ENCODE peak calls at places on chromosome 5, in four cellular contexts. G is HepG2, O is SK-N-SH, P is K562. X is an unnamed sample.
A peak's percentile ranks its signal among the peaks of the same experiment; 100 is the strongest.

GRCh38 chr5:137395011-137395755 is 103.9 kb downstream of the SPOCK1 start:
- DNase-seq in G (no peak), O (peak; percentile 43), P (no peak), X (no peak)

GRCh38 chr5:154503698-154504039 is 25.6 kb upstream of the HAND1 start:
- DNase-seq in G (no peak), O (no peak), P (no peak), X (no peak)

GRCh38 chr5:173326501-173326960 is 1.7 kb downstream of the STC2 start:
- DNase-seq in O (no peak), P (peak; percentile 22), G (no peak), X (no peak)

GRCh38 chr5:10329808-10330481 is 22.2 kb upstream of the CMBL start:
- DNase-seq in O (peak; percentile 42), P (no peak), G (no peak), X (no peak)

GRCh38 chr5:173448856-173449255 is 120.6 kb upstream of the STC2 start:
- DNase-seq in G (no peak), O (no peak), P (no peak), X (no peak)

GRCh38 chr5:15850939-15851341 is 328.7 kb downstream of the MARCHF11 start:
- DNase-seq in P (no peak), G (no peak), O (no peak), X (no peak)

GRCh38 chr5:138503487-138504270 is 38.4 kb downstream of the EGR1 start:
- DNase-seq in O (peak; percentile 70), P (peak; percentile 75), G (peak; percentile 56), X (peak; percentile 34)

GRCh38 chr5:177426566-177427210 is at the start of gene GRK6:
- DNase-seq in P (peak; percentile 95), O (peak; percentile 70), G (no peak), X (no peak)

GRCh38 chr5:97528941-97529340 is 345.9 kb upstream of the RIOK2 start:
- DNase-seq in P (no peak), G (no peak), O (no peak), X (no peak)
- H2AFZ ChIP-seq in P (no peak overlapping the region), G (no peak overlapping the region), O (peak overlapping the region; percentile 16), X (no peak overlapping the region)

GRCh38 chr5:127878174-127878750 is 175.1 kb downstream of the CCDC192 start:
- DNase-seq in P (peak; percentile 10), O (peak; percentile 12), G (peak; percentile 36), X (peak; percentile 62)

GRCh38 chr5:127876384-127876783 is 173.2 kb downstream of the CCDC192 start:
- DNase-seq in O (no peak), G (no peak), P (no peak), X (peak; percentile 61)

GRCh38 chr5:127871448-127872153 is 168.4 kb downstream of the CCDC192 start:
- DNase-seq in P (no peak), O (no peak), G (no peak), X (no peak)

GRCh38 chr5:127872494-127872893 is 169.3 kb downstream of the CCDC192 start:
- DNase-seq in O (no peak), G (no peak), P (no peak), X (no peak)

GRCh38 chr5:127875235-127876021 is 172.2 kb downstream of the CCDC192 start:
- DNase-seq in O (peak; percentile 51), G (peak; percentile 75), P (peak; percentile 16), X (peak; percentile 65)
- H3K4me3 ChIP-seq in O (no peak overlapping the region), G (no peak overlapping the region), P (no peak overlapping the region), X (no peak overlapping the region)

DNA sequence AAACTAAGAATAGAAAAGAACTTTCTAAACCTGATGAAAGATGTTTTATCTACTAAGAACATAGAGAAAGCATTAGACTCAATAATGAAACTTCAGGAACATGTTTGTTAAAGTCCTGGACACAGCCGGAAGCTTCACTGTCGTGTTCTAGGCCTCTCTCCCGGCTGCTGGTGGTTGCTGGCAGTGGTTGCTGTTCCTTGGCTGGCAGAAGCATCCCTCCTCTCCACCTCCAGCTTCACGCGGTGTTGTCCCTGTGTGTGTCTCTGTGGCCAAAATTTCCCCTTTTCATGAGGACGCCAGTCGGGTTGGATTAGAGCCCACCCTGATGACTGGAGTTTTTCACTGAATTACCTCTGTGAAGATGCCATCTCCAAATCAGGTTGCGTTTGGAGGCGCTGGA is 6.5 kb upstream of the MED10 start:
- DNase-seq in G (no peak), P (no peak), O (no peak), X (no peak)
- TF ChIP-seq ELF1 in G (no peak), P (no peak), O (no peak), X (no peak)

GRCh38 chr5:133841831-133842750 is 126.3 kb downstream of the C5orf15 start:
- DNase-seq in P (no peak), O (no peak), G (no peak), X (no peak)

GRCh38 chr5:133840168-133840567 is 128.3 kb downstream of the C5orf15 start:
- DNase-seq in P (no peak), G (no peak), O (no peak), X (no peak)

GRCh38 chr5:133844836-133845235 is 123.6 kb downstream of the C5orf15 start:
- DNase-seq in O (no peak), G (no peak), P (no peak), X (no peak)

GRCh38 chr5:133843911-133844310 is 124.5 kb downstream of the C5orf15 start:
- DNase-seq in G (no peak), P (no peak), O (no peak), X (no peak)

DNA sequence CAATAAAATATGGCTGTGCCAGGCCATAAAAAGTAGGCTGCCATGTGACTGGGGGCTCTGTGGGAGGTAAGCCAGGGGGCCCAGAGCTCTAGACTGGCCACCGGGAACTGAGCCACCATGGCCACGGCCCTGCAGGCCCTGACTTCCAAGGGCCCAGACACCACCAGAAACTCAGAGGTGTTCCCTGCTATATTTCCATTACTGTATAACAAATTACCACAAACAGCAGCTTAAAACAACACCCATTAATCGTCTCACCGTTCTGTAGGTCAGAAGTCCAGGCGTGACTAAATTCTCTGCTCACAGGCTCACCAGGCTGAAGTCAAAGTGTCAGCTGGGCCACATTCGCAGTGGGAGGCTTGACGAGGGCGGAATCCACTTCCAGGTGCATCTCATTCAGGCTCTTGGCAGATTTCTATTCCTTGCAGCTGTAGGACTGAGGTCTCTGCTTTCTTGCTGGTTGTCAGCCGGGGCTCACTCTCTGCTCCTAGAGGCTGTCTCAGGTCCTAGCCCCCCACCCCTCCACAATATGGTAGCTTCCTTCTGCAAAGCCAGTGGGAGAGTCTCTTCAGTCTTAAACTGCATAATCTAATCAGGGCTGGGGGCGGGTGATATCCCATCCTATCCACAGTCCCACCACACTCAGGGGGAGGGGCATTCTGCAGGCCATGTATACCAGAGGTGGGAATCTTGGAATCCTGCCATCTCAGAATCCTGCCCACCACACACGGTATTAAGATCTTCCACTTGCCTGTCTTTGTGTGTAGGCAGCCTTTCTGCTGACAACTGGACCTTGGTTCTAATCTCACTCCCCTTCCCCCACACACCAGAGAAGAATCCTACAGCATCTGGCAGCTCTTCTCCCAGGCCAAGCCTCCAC is 125.3 kb downstream of the C5orf15 start:
- DNase-seq in O (no peak), P (no peak), G (no peak), X (no peak)
- H2AFZ ChIP-seq in O (no peak overlapping the region), P (no peak overlapping the region), G (no peak overlapping the region), X (no peak overlapping the region)

GRCh38 chr5:81853005-81853357 is 102.1 kb upstream of the SSBP2 start:
- DNase-seq in O (no peak), P (peak; percentile 35), G (no peak), X (no peak)
- H3K4me3 ChIP-seq in O (peak overlapping the region; percentile 4), P (peak overlapping the region; percentile 19), G (no peak overlapping the region), X (peak overlapping the region; percentile 42)

DNA sequence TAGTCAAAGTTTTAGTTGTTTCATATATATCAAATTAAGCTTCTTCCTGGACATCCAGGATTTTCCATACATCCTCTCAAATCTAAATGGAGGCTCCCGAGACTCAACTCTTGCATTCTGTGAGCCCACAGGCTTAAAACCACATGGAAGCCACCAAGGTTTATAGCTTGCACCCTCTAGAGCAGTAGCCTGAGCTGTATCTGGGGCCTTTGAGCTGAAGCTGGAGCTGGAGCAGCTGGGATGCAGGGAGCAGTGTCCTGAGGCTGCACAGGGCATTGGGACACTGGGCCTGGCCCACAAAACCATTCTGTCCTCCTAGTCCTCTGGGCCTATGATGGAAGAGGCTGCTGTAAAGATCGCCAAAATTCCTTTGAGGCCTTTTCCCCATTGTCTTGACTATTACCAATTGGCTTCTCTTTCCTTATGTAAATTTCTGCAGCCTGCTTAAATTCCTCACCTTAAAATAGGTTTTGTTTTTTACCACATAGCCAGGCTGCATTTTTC is 151.0 kb downstream of the COX7C start:
- DNase-seq in P (no peak), O (no peak), G (no peak), X (no peak)
- TF ChIP-seq ELF1 in P (no peak), O (no peak), G (no peak), X (no peak)

GRCh38 chr5:53416144-53416730 is 64.2 kb upstream of the FST start:
- DNase-seq in O (no peak), G (no peak), P (no peak), X (peak; percentile 12)
- H2AFZ ChIP-seq in O (no peak overlapping the region), G (no peak overlapping the region), P (no peak overlapping the region), X (peak overlapping the region; percentile 51)

GRCh38 chr5:181044093-181044599 is 4.1 kb downstream of the BTNL9 start:
- DNase-seq in O (no peak), G (no peak), P (no peak), X (no peak)
- H3K4me3 ChIP-seq in O (no peak overlapping the region), G (no peak overlapping the region), P (no peak overlapping the region), X (no peak overlapping the region)

DNA sequence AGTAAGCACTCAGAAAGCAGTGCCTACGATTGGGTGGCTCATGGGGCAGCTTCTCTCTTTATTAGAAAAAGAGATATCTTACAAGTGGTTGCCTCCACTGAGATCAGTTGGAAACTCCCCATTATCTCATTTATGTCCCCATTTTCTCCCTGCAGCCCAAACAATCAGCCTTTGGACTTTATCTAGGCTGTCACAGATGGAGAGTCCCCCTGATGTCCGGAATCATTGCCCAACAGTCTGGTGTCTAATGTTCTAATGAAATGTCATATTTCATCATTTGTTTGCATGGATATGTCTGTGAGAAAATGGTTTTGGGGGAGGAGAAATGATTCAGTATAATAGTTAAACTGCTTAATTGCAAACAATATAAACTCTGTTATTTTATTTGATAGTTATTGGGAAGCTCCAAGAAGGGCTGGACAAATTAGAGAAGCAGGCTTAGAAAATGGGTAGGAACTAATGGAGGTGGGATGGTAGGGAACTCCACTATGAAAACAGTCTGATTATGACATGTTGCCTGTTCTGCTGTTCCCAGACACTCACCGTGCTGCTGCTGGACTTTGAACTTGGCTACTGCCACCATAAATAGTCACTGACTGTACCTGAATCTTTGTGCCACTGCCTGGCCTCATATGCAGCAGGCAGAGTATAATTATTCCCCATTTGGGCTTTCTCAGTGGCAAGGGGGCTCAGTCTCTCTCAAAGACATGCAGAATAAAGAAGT is 38.3 kb upstream of the SMAD5 start:
- DNase-seq in G (peak; percentile 88), O (no peak), P (no peak), X (no peak)
- TF ChIP-seq ELF1 in G (no peak), O (no peak), P (no peak), X (no peak)

X was measured in HCT116.